ENCODE peak calls at places on chromosomes 5 and 9, in six cellular contexts. One of them, this sample, is unnamed.

GRCh38 chr5:1480217-1480616 is 35.0 kb upstream of the SLC6A3 start:
- ATAC-seq in omental fat pad: no peak
- ATAC-seq in Right ventricle myocardium superior: peak
- ATAC-seq in stimulated activated naive CD8-positive, alpha-beta T cell treated with anti-CD3 and anti-CD28 coated beads, Interleukin-15, amount 100 ng/mL, for 72 hours: no peak
- ATAC-seq in aorta: no peak
- ATAC-seq in A549: peak
- ATAC-seq in this sample: no peak

GRCh38 chr9:1962588-1963134 is 52.5 kb upstream of the SMARCA2 start:
- ATAC-seq in Right ventricle myocardium superior: no peak
- ATAC-seq in stimulated activated naive CD8-positive, alpha-beta T cell treated with anti-CD3 and anti-CD28 coated beads, Interleukin-15, amount 100 ng/mL, for 72 hours: no peak
- ATAC-seq in A549: no peak
- ATAC-seq in omental fat pad: no peak
- ATAC-seq in aorta: no peak
- ATAC-seq in this sample: no peak

GRCh38 chr9:76342201-76342600 is 52.0 kb downstream of the RFK start:
- ATAC-seq in omental fat pad: no peak
- ATAC-seq in stimulated activated naive CD8-positive, alpha-beta T cell treated with anti-CD3 and anti-CD28 coated beads, Interleukin-15, amount 100 ng/mL, for 72 hours: no peak
- ATAC-seq in Right ventricle myocardium superior: no peak
- ATAC-seq in A549: no peak
- ATAC-seq in aorta: no peak
- ATAC-seq in this sample: no peak

GRCh38 chr9:112863214-112863613 is 27.5 kb downstream of the SLC46A2 start:
- ATAC-seq in omental fat pad: no peak
- ATAC-seq in Right ventricle myocardium superior: peak
- ATAC-seq in A549: no peak
- ATAC-seq in stimulated activated naive CD8-positive, alpha-beta T cell treated with anti-CD3 and anti-CD28 coated beads, Interleukin-15, amount 100 ng/mL, for 72 hours: no peak
- ATAC-seq in aorta: peak
- ATAC-seq in this sample: no peak

GRCh38 chr5:143673676-143674468 is 138.1 kb upstream of the HMHB1 start:
- ATAC-seq in stimulated activated naive CD8-positive, alpha-beta T cell treated with anti-CD3 and anti-CD28 coated beads, Interleukin-15, amount 100 ng/mL, for 72 hours: no peak
- ATAC-seq in aorta: no peak
- ATAC-seq in omental fat pad: no peak
- ATAC-seq in Right ventricle myocardium superior: no peak
- ATAC-seq in A549: peak
- ATAC-seq in this sample: no peak

GRCh38 chr5:446864-447263 is 3.9 kb downstream of the EXOC3 start:
- ATAC-seq in stimulated activated naive CD8-positive, alpha-beta T cell treated with anti-CD3 and anti-CD28 coated beads, Interleukin-15, amount 100 ng/mL, for 72 hours: no peak
- ATAC-seq in omental fat pad: no peak
- ATAC-seq in Right ventricle myocardium superior: no peak
- ATAC-seq in A549: no peak
- ATAC-seq in aorta: no peak
- ATAC-seq in this sample: no peak

GRCh38 chr5:10863763-10864383 is 102.8 kb upstream of the DAP start:
- ATAC-seq in omental fat pad: no peak
- ATAC-seq in A549: peak
- ATAC-seq in Right ventricle myocardium superior: peak
- ATAC-seq in stimulated activated naive CD8-positive, alpha-beta T cell treated with anti-CD3 and anti-CD28 coated beads, Interleukin-15, amount 100 ng/mL, for 72 hours: peak
- ATAC-seq in aorta: no peak
- ATAC-seq in this sample: peak

GRCh38 chr5:132055808-132056609 is 4.4 kb upstream of the IL3 start:
- ATAC-seq in stimulated activated naive CD8-positive, alpha-beta T cell treated with anti-CD3 and anti-CD28 coated beads, Interleukin-15, amount 100 ng/mL, for 72 hours: peak
- ATAC-seq in A549: no peak
- ATAC-seq in aorta: no peak
- ATAC-seq in omental fat pad: no peak
- ATAC-seq in Right ventricle myocardium superior: no peak
- ATAC-seq in this sample: no peak

GRCh38 chr5:15550502-15551115 is 50.6 kb downstream of the FBXL7 start:
- ATAC-seq in stimulated activated naive CD8-positive, alpha-beta T cell treated with anti-CD3 and anti-CD28 coated beads, Interleukin-15, amount 100 ng/mL, for 72 hours: no peak
- ATAC-seq in omental fat pad: no peak
- ATAC-seq in Right ventricle myocardium superior: peak
- ATAC-seq in aorta: peak
- ATAC-seq in A549: no peak
- ATAC-seq in this sample: peak

GRCh38 chr5:90434116-90434714 is 24.7 kb upstream of the CETN3 start:
- ATAC-seq in Right ventricle myocardium superior: no peak
- ATAC-seq in A549: peak
- ATAC-seq in omental fat pad: no peak
- ATAC-seq in aorta: no peak
- ATAC-seq in stimulated activated naive CD8-positive, alpha-beta T cell treated with anti-CD3 and anti-CD28 coated beads, Interleukin-15, amount 100 ng/mL, for 72 hours: peak
- ATAC-seq in this sample: no peak

GRCh38 chr5:96781031-96781733 is 26.6 kb downstream of the ERAP1 start:
- ATAC-seq in A549: peak
- ATAC-seq in omental fat pad: peak
- ATAC-seq in stimulated activated naive CD8-positive, alpha-beta T cell treated with anti-CD3 and anti-CD28 coated beads, Interleukin-15, amount 100 ng/mL, for 72 hours: no peak
- ATAC-seq in aorta: peak
- ATAC-seq in Right ventricle myocardium superior: peak
- ATAC-seq in this sample: peak

GRCh38 chr9:83665576-83666200 is 42.1 kb downstream of the UBQLN1 start:
- ATAC-seq in omental fat pad: no peak
- ATAC-seq in Right ventricle myocardium superior: no peak
- ATAC-seq in stimulated activated naive CD8-positive, alpha-beta T cell treated with anti-CD3 and anti-CD28 coated beads, Interleukin-15, amount 100 ng/mL, for 72 hours: no peak
- ATAC-seq in A549: no peak
- ATAC-seq in aorta: no peak
- ATAC-seq in this sample: peak

GRCh38 chr5:177516601-177517568 is at the start of gene DDX41:
- ATAC-seq in aorta: peak
- ATAC-seq in stimulated activated naive CD8-positive, alpha-beta T cell treated with anti-CD3 and anti-CD28 coated beads, Interleukin-15, amount 100 ng/mL, for 72 hours: peak
- ATAC-seq in Right ventricle myocardium superior: peak
- ATAC-seq in A549: peak
- ATAC-seq in omental fat pad: peak
- ATAC-seq in this sample: peak

GRCh38 chr5:91296691-91297143 is 86.4 kb downstream of the ARRDC3 start:
- ATAC-seq in stimulated activated naive CD8-positive, alpha-beta T cell treated with anti-CD3 and anti-CD28 coated beads, Interleukin-15, amount 100 ng/mL, for 72 hours: no peak
- ATAC-seq in A549: peak
- ATAC-seq in Right ventricle myocardium superior: peak
- ATAC-seq in omental fat pad: peak
- ATAC-seq in aorta: peak
- ATAC-seq in this sample: peak

GRCh38 chr5:142008813-142009212 is 4.0 kb downstream of the GNPDA1 start:
- ATAC-seq in Right ventricle myocardium superior: no peak
- ATAC-seq in aorta: no peak
- ATAC-seq in A549: no peak
- ATAC-seq in omental fat pad: no peak
- ATAC-seq in stimulated activated naive CD8-positive, alpha-beta T cell treated with anti-CD3 and anti-CD28 coated beads, Interleukin-15, amount 100 ng/mL, for 72 hours: no peak
- ATAC-seq in this sample: no peak

GRCh38 chr9:113228130-113228665 is 6.9 kb downstream of the SLC31A1 start:
- ATAC-seq in aorta: no peak
- ATAC-seq in Right ventricle myocardium superior: no peak
- ATAC-seq in A549: no peak
- ATAC-seq in stimulated activated naive CD8-positive, alpha-beta T cell treated with anti-CD3 and anti-CD28 coated beads, Interleukin-15, amount 100 ng/mL, for 72 hours: no peak
- ATAC-seq in omental fat pad: no peak
- ATAC-seq in this sample: no peak

GRCh38 chr5:54517174-54517511 is 416 bp upstream of the SNX18 start:
- ATAC-seq in omental fat pad: peak
- ATAC-seq in stimulated activated naive CD8-positive, alpha-beta T cell treated with anti-CD3 and anti-CD28 coated beads, Interleukin-15, amount 100 ng/mL, for 72 hours: peak
- ATAC-seq in aorta: no peak
- ATAC-seq in Right ventricle myocardium superior: peak
- ATAC-seq in A549: peak
- ATAC-seq in this sample: no peak

GRCh38 chr5:136193396-136193935 is 504 bp upstream of the SMIM32 start:
- ATAC-seq in omental fat pad: no peak
- ATAC-seq in A549: no peak
- ATAC-seq in stimulated activated naive CD8-positive, alpha-beta T cell treated with anti-CD3 and anti-CD28 coated beads, Interleukin-15, amount 100 ng/mL, for 72 hours: peak
- ATAC-seq in aorta: no peak
- ATAC-seq in Right ventricle myocardium superior: no peak
- ATAC-seq in this sample: peak

GRCh38 chr5:91361790-91362189 is 21.3 kb downstream of the ARRDC3 start:
- ATAC-seq in omental fat pad: no peak
- ATAC-seq in aorta: no peak
- ATAC-seq in stimulated activated naive CD8-positive, alpha-beta T cell treated with anti-CD3 and anti-CD28 coated beads, Interleukin-15, amount 100 ng/mL, for 72 hours: peak
- ATAC-seq in Right ventricle myocardium superior: no peak
- ATAC-seq in A549: no peak
- ATAC-seq in this sample: no peak

GRCh38 chr5:97088774-97089148 is 53.6 kb downstream of the LIX1 start:
- ATAC-seq in stimulated activated naive CD8-positive, alpha-beta T cell treated with anti-CD3 and anti-CD28 coated beads, Interleukin-15, amount 100 ng/mL, for 72 hours: no peak
- ATAC-seq in A549: no peak
- ATAC-seq in omental fat pad: no peak
- ATAC-seq in Right ventricle myocardium superior: no peak
- ATAC-seq in aorta: no peak
- ATAC-seq in this sample: no peak

GRCh38 chr5:72540759-72541438 is 33.7 kb upstream of the ZNF366 start:
- ATAC-seq in stimulated activated naive CD8-positive, alpha-beta T cell treated with anti-CD3 and anti-CD28 coated beads, Interleukin-15, amount 100 ng/mL, for 72 hours: no peak
- ATAC-seq in A549: no peak
- ATAC-seq in aorta: no peak
- ATAC-seq in omental fat pad: peak
- ATAC-seq in Right ventricle myocardium superior: no peak
- ATAC-seq in this sample: no peak

GRCh38 chr9:18489861-18490260 is 15.9 kb downstream of the ADAMTSL1 start:
- ATAC-seq in A549: no peak
- ATAC-seq in aorta: no peak
- ATAC-seq in omental fat pad: no peak
- ATAC-seq in Right ventricle myocardium superior: no peak
- ATAC-seq in stimulated activated naive CD8-positive, alpha-beta T cell treated with anti-CD3 and anti-CD28 coated beads, Interleukin-15, amount 100 ng/mL, for 72 hours: no peak
- ATAC-seq in this sample: no peak

GRCh38 chr5:252546-252945 is 18.9 kb upstream of the PDCD6 start:
- ATAC-seq in omental fat pad: no peak
- ATAC-seq in A549: no peak
- ATAC-seq in Right ventricle myocardium superior: no peak
- ATAC-seq in aorta: no peak
- ATAC-seq in stimulated activated naive CD8-positive, alpha-beta T cell treated with anti-CD3 and anti-CD28 coated beads, Interleukin-15, amount 100 ng/mL, for 72 hours: no peak
- ATAC-seq in this sample: peak

GRCh38 chr5:9546973-9547947 is 1.4 kb upstream of the SEMA5A start:
- ATAC-seq in Right ventricle myocardium superior: no peak
- ATAC-seq in stimulated activated naive CD8-positive, alpha-beta T cell treated with anti-CD3 and anti-CD28 coated beads, Interleukin-15, amount 100 ng/mL, for 72 hours: no peak
- ATAC-seq in omental fat pad: no peak
- ATAC-seq in aorta: peak
- ATAC-seq in A549: no peak
- ATAC-seq in this sample: no peak

GRCh38 chr9:118336167-118336951 is 632.2 kb downstream of the TLR4 start:
- ATAC-seq in omental fat pad: no peak
- ATAC-seq in A549: no peak
- ATAC-seq in stimulated activated naive CD8-positive, alpha-beta T cell treated with anti-CD3 and anti-CD28 coated beads, Interleukin-15, amount 100 ng/mL, for 72 hours: no peak
- ATAC-seq in Right ventricle myocardium superior: no peak
- ATAC-seq in aorta: no peak
- ATAC-seq in this sample: no peak

GRCh38 chr5:67311208-67311607 is 114.6 kb upstream of the CD180 start:
- ATAC-seq in aorta: no peak
- ATAC-seq in A549: no peak
- ATAC-seq in stimulated activated naive CD8-positive, alpha-beta T cell treated with anti-CD3 and anti-CD28 coated beads, Interleukin-15, amount 100 ng/mL, for 72 hours: no peak
- ATAC-seq in omental fat pad: no peak
- ATAC-seq in Right ventricle myocardium superior: no peak
- ATAC-seq in this sample: no peak

GRCh38 chr5:150107909-150108447 is 21.6 kb upstream of the CSF1R start:
- ATAC-seq in aorta: no peak
- ATAC-seq in stimulated activated naive CD8-positive, alpha-beta T cell treated with anti-CD3 and anti-CD28 coated beads, Interleukin-15, amount 100 ng/mL, for 72 hours: no peak
- ATAC-seq in omental fat pad: no peak
- ATAC-seq in A549: no peak
- ATAC-seq in Right ventricle myocardium superior: no peak
- ATAC-seq in this sample: no peak

GRCh38 chr5:81924467-81924866 is 47.4 kb upstream of the ATG10 start:
- ATAC-seq in aorta: no peak
- ATAC-seq in stimulated activated naive CD8-positive, alpha-beta T cell treated with anti-CD3 and anti-CD28 coated beads, Interleukin-15, amount 100 ng/mL, for 72 hours: no peak
- ATAC-seq in omental fat pad: no peak
- ATAC-seq in A549: no peak
- ATAC-seq in Right ventricle myocardium superior: peak
- ATAC-seq in this sample: no peak

GRCh38 chr9:111891910-111892499 is 4.6 kb upstream of the UGCG start:
- ATAC-seq in aorta: no peak
- ATAC-seq in Right ventricle myocardium superior: no peak
- ATAC-seq in A549: no peak
- ATAC-seq in omental fat pad: no peak
- ATAC-seq in stimulated activated naive CD8-positive, alpha-beta T cell treated with anti-CD3 and anti-CD28 coated beads, Interleukin-15, amount 100 ng/mL, for 72 hours: no peak
- ATAC-seq in this sample: peak

GRCh38 chr5:100827481-100827889 is 75.6 kb downstream of the ST8SIA4 start:
- ATAC-seq in A549: peak
- ATAC-seq in stimulated activated naive CD8-positive, alpha-beta T cell treated with anti-CD3 and anti-CD28 coated beads, Interleukin-15, amount 100 ng/mL, for 72 hours: peak
- ATAC-seq in omental fat pad: peak
- ATAC-seq in aorta: no peak
- ATAC-seq in Right ventricle myocardium superior: peak
- ATAC-seq in this sample: peak

GRCh38 chr9:19030899-19031298 is 2.1 kb downstream of the SAXO1 start:
- ATAC-seq in Right ventricle myocardium superior: no peak
- ATAC-seq in aorta: no peak
- ATAC-seq in stimulated activated naive CD8-positive, alpha-beta T cell treated with anti-CD3 and anti-CD28 coated beads, Interleukin-15, amount 100 ng/mL, for 72 hours: peak
- ATAC-seq in omental fat pad: no peak
- ATAC-seq in A549: no peak
- ATAC-seq in this sample: peak

GRCh38 chr5:133723126-133723525 is 110.8 kb upstream of the FSTL4 start:
- ATAC-seq in stimulated activated naive CD8-positive, alpha-beta T cell treated with anti-CD3 and anti-CD28 coated beads, Interleukin-15, amount 100 ng/mL, for 72 hours: no peak
- ATAC-seq in Right ventricle myocardium superior: no peak
- ATAC-seq in A549: no peak
- ATAC-seq in omental fat pad: no peak
- ATAC-seq in aorta: no peak
- ATAC-seq in this sample: no peak

GRCh38 chr5:122849746-122850145 is 4.3 kb downstream of the SNX24 start:
- ATAC-seq in Right ventricle myocardium superior: no peak
- ATAC-seq in aorta: no peak
- ATAC-seq in A549: no peak
- ATAC-seq in omental fat pad: no peak
- ATAC-seq in stimulated activated naive CD8-positive, alpha-beta T cell treated with anti-CD3 and anti-CD28 coated beads, Interleukin-15, amount 100 ng/mL, for 72 hours: no peak
- ATAC-seq in this sample: peak

GRCh38 chr5:137466888-137467287 is 32.2 kb downstream of the SPOCK1 start:
- ATAC-seq in Right ventricle myocardium superior: peak
- ATAC-seq in A549: no peak
- ATAC-seq in omental fat pad: no peak
- ATAC-seq in aorta: peak
- ATAC-seq in stimulated activated naive CD8-positive, alpha-beta T cell treated with anti-CD3 and anti-CD28 coated beads, Interleukin-15, amount 100 ng/mL, for 72 hours: no peak
- ATAC-seq in this sample: no peak

GRCh38 chr9:31078175-31078574 is 1306.3 kb upstream of the ACO1 start:
- ATAC-seq in omental fat pad: no peak
- ATAC-seq in Right ventricle myocardium superior: no peak
- ATAC-seq in stimulated activated naive CD8-positive, alpha-beta T cell treated with anti-CD3 and anti-CD28 coated beads, Interleukin-15, amount 100 ng/mL, for 72 hours: no peak
- ATAC-seq in A549: no peak
- ATAC-seq in aorta: no peak
- ATAC-seq in this sample: no peak

GRCh38 chr5:114450516-114450909 is 88.6 kb downstream of the KCNN2 start:
- ATAC-seq in Right ventricle myocardium superior: peak
- ATAC-seq in omental fat pad: no peak
- ATAC-seq in A549: peak
- ATAC-seq in aorta: no peak
- ATAC-seq in stimulated activated naive CD8-positive, alpha-beta T cell treated with anti-CD3 and anti-CD28 coated beads, Interleukin-15, amount 100 ng/mL, for 72 hours: no peak
- ATAC-seq in this sample: no peak

GRCh38 chr5:88672644-88673493 is 210.1 kb downstream of the MEF2C start:
- ATAC-seq in Right ventricle myocardium superior: no peak
- ATAC-seq in stimulated activated naive CD8-positive, alpha-beta T cell treated with anti-CD3 and anti-CD28 coated beads, Interleukin-15, amount 100 ng/mL, for 72 hours: no peak
- ATAC-seq in omental fat pad: no peak
- ATAC-seq in A549: no peak
- ATAC-seq in aorta: no peak
- ATAC-seq in this sample: no peak

GRCh38 chr9:99235874-99236627 is 14.0 kb downstream of the SEC61B start:
- ATAC-seq in Right ventricle myocardium superior: no peak
- ATAC-seq in omental fat pad: no peak
- ATAC-seq in A549: no peak
- ATAC-seq in aorta: no peak
- ATAC-seq in stimulated activated naive CD8-positive, alpha-beta T cell treated with anti-CD3 and anti-CD28 coated beads, Interleukin-15, amount 100 ng/mL, for 72 hours: peak
- ATAC-seq in this sample: peak